ENCODE peak calls at places on chromosomes 16 and 17, in six cellular contexts. One of them, this sample, is unnamed.
A peak's percentile ranks its signal among the peaks of the same experiment; 100 is the strongest.

GRCh38 chr16:26531290-26531730 is 535.4 kb upstream of the C16orf82 start:
- DNase-seq in cardiac muscle cell: no peak
- DNase-seq in neural crest cell: no peak
- DNase-seq in bronchial epithelial cell: no peak
- DNase-seq in body of pancreas: no peak
- DNase-seq in heart right ventricle: no peak
- DNase-seq in this sample: no peak

GRCh38 chr16:50944431-50944830 is 202.5 kb downstream of the CYLD start:
- DNase-seq in cardiac muscle cell: no peak
- DNase-seq in neural crest cell: no peak
- DNase-seq in bronchial epithelial cell: no peak
- DNase-seq in body of pancreas: no peak
- DNase-seq in heart right ventricle: no peak
- DNase-seq in this sample: no peak

GRCh38 chr16:51327001-51327400 is 175.9 kb upstream of the SALL1 start:
- DNase-seq in cardiac muscle cell: peak; percentile 58
- DNase-seq in neural crest cell: no peak
- DNase-seq in bronchial epithelial cell: peak; percentile 37
- DNase-seq in body of pancreas: no peak
- DNase-seq in heart right ventricle: no peak
- DNase-seq in this sample: no peak

GRCh38 chr17:28532063-28532960 is 20.1 kb downstream of the UNC119 start:
- DNase-seq in cardiac muscle cell: no peak
- DNase-seq in neural crest cell: no peak
- DNase-seq in bronchial epithelial cell: no peak
- DNase-seq in body of pancreas: no peak
- DNase-seq in heart right ventricle: no peak
- DNase-seq in this sample: no peak

GRCh38 chr16:49921791-49922456 is 66.0 kb upstream of the ZNF423 start:
- DNase-seq in cardiac muscle cell: peak; percentile 69
- DNase-seq in neural crest cell: peak; percentile 74
- DNase-seq in bronchial epithelial cell: peak; percentile 12
- DNase-seq in body of pancreas: peak; percentile 69
- DNase-seq in heart right ventricle: peak; percentile 65
- DNase-seq in this sample: no peak

GRCh38 chr17:7561589-7562207 is at the start of gene SENP3:
- DNase-seq in cardiac muscle cell: peak; percentile 94
- DNase-seq in neural crest cell: peak; percentile 86
- DNase-seq in bronchial epithelial cell: peak; percentile 63
- DNase-seq in body of pancreas: peak; percentile 92
- DNase-seq in heart right ventricle: peak; percentile 90
- DNase-seq in this sample: peak; percentile 92

GRCh38 chr17:5055543-5055942 is 20.3 kb upstream of the SLC52A1 start:
- DNase-seq in cardiac muscle cell: no peak
- DNase-seq in neural crest cell: no peak
- DNase-seq in bronchial epithelial cell: no peak
- DNase-seq in body of pancreas: no peak
- DNase-seq in heart right ventricle: no peak
- DNase-seq in this sample: no peak

GRCh38 chr17:68698761-68699160 is 97.6 kb upstream of the FAM20A start:
- DNase-seq in cardiac muscle cell: peak; percentile 69
- DNase-seq in neural crest cell: no peak
- DNase-seq in bronchial epithelial cell: no peak
- DNase-seq in body of pancreas: no peak
- DNase-seq in heart right ventricle: peak; percentile 46
- DNase-seq in this sample: no peak

GRCh38 chr16:33877-34707 is 19.3 kb downstream of the POLR3K start:
- DNase-seq in cardiac muscle cell: no peak
- DNase-seq in neural crest cell: no peak
- DNase-seq in bronchial epithelial cell: no peak
- DNase-seq in body of pancreas: peak; percentile 6
- DNase-seq in heart right ventricle: no peak
- DNase-seq in this sample: no peak
- TF ChIP-seq CTCF in cardiac muscle cell: no peak
- TF ChIP-seq CTCF in neural crest cell: no peak
- TF ChIP-seq CTCF in bronchial epithelial cell: no peak
- TF ChIP-seq CTCF in body of pancreas: no peak
- TF ChIP-seq CTCF in heart right ventricle: no peak
- TF ChIP-seq CTCF in this sample: no peak

GRCh38 chr17:18318122-18318521 is 3.0 kb downstream of the SMCR8 start:
- DNase-seq in cardiac muscle cell: no peak
- DNase-seq in neural crest cell: no peak
- DNase-seq in bronchial epithelial cell: no peak
- DNase-seq in body of pancreas: no peak
- DNase-seq in heart right ventricle: no peak
- DNase-seq in this sample: no peak

GRCh38 chr17:18321309-18321708 is 6.2 kb downstream of the SMCR8 start:
- DNase-seq in cardiac muscle cell: peak; percentile 43
- DNase-seq in neural crest cell: no peak
- DNase-seq in bronchial epithelial cell: peak; percentile 23
- DNase-seq in body of pancreas: no peak
- DNase-seq in heart right ventricle: no peak
- DNase-seq in this sample: no peak

GRCh38 chr17:18320301-18320700 is 5.2 kb downstream of the SMCR8 start:
- DNase-seq in cardiac muscle cell: no peak
- DNase-seq in neural crest cell: no peak
- DNase-seq in bronchial epithelial cell: no peak
- DNase-seq in body of pancreas: no peak
- DNase-seq in heart right ventricle: no peak
- DNase-seq in this sample: no peak

GRCh38 chr17:18318771-18319450 is 3.8 kb downstream of the SMCR8 start:
- DNase-seq in cardiac muscle cell: no peak
- DNase-seq in neural crest cell: no peak
- DNase-seq in bronchial epithelial cell: no peak
- DNase-seq in body of pancreas: no peak
- DNase-seq in heart right ventricle: no peak
- DNase-seq in this sample: no peak

GRCh38 chr17:18319604-18320256 is 4.6 kb downstream of the SMCR8 start:
- DNase-seq in cardiac muscle cell: peak; percentile 77
- DNase-seq in neural crest cell: peak; percentile 26
- DNase-seq in bronchial epithelial cell: peak; percentile 46
- DNase-seq in body of pancreas: no peak
- DNase-seq in heart right ventricle: no peak
- DNase-seq in this sample: no peak
- TF ChIP-seq CTCF in cardiac muscle cell: peak; percentile 65
- TF ChIP-seq CTCF in neural crest cell: peak; percentile 67
- TF ChIP-seq CTCF in bronchial epithelial cell: peak; percentile 64
- TF ChIP-seq CTCF in body of pancreas: no peak
- TF ChIP-seq CTCF in heart right ventricle: peak; percentile 46
- TF ChIP-seq CTCF in this sample: no peak

DNA sequence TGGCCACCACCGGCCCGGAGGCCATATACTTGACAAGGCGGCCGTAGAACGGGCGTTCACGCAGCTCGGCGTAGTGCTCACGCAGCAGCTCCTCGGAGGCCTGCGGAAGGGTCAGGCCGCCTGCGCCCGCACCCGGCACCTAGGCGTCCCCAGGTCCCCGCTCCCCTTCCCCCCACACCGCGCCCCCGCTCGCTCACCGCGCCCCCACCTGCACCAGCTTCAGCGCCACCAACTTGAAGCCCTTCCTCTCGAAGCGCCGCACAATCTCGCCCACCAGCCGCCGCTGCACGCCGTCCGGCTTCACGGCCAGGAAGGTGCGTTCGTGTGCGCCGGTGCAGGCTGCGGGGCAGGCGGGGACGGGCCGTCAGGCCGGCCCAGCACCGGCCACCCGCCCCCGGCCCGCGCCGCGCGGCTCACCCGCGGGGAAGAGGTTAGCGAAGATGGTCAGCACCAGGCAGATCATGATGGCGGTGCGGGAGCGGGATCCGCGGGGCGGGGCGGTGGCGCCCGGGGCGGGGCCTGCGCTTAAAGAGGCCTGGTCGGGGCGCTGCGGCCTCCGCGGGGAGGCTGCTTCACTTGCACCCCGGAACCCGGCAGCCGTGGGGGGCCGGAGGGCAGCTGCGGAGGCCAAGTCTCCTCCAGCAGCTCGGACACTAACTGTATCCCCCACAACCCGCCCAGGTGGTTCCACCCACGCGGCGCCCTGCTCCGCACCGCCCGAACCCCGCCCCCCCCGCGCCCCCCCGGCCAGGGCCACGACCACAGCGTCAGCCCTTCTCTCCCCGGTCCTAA is at the start of gene NME3:
- DNase-seq in cardiac muscle cell: peak; percentile 71
- DNase-seq in neural crest cell: peak; percentile 60
- DNase-seq in bronchial epithelial cell: peak; percentile 35
- DNase-seq in body of pancreas: peak; percentile 74
- DNase-seq in heart right ventricle: peak; percentile 77
- DNase-seq in this sample: peak; percentile 77
- TF ChIP-seq CTCF in cardiac muscle cell: no peak
- TF ChIP-seq CTCF in neural crest cell: no peak
- TF ChIP-seq CTCF in bronchial epithelial cell: no peak
- TF ChIP-seq CTCF in body of pancreas: no peak
- TF ChIP-seq CTCF in heart right ventricle: no peak
- TF ChIP-seq CTCF in this sample: no peak

GRCh38 chr17:14198575-14198974 is 38.1 kb downstream of the CDRT15 start:
- DNase-seq in cardiac muscle cell: no peak
- DNase-seq in neural crest cell: no peak
- DNase-seq in bronchial epithelial cell: no peak
- DNase-seq in body of pancreas: no peak
- DNase-seq in heart right ventricle: no peak
- DNase-seq in this sample: no peak

GRCh38 chr17:14200354-14200753 is 36.3 kb downstream of the CDRT15 start:
- DNase-seq in cardiac muscle cell: no peak
- DNase-seq in neural crest cell: no peak
- DNase-seq in bronchial epithelial cell: no peak
- DNase-seq in body of pancreas: no peak
- DNase-seq in heart right ventricle: no peak
- DNase-seq in this sample: no peak

GRCh38 chr17:14198013-14198412 is 38.6 kb downstream of the CDRT15 start:
- DNase-seq in cardiac muscle cell: no peak
- DNase-seq in neural crest cell: no peak
- DNase-seq in bronchial epithelial cell: no peak
- DNase-seq in body of pancreas: peak; percentile 47
- DNase-seq in heart right ventricle: peak; percentile 30
- DNase-seq in this sample: no peak

GRCh38 chr17:14197582-14197981 is 39.1 kb downstream of the CDRT15 start:
- DNase-seq in cardiac muscle cell: no peak
- DNase-seq in neural crest cell: no peak
- DNase-seq in bronchial epithelial cell: no peak
- DNase-seq in body of pancreas: no peak
- DNase-seq in heart right ventricle: no peak
- DNase-seq in this sample: no peak

DNA sequence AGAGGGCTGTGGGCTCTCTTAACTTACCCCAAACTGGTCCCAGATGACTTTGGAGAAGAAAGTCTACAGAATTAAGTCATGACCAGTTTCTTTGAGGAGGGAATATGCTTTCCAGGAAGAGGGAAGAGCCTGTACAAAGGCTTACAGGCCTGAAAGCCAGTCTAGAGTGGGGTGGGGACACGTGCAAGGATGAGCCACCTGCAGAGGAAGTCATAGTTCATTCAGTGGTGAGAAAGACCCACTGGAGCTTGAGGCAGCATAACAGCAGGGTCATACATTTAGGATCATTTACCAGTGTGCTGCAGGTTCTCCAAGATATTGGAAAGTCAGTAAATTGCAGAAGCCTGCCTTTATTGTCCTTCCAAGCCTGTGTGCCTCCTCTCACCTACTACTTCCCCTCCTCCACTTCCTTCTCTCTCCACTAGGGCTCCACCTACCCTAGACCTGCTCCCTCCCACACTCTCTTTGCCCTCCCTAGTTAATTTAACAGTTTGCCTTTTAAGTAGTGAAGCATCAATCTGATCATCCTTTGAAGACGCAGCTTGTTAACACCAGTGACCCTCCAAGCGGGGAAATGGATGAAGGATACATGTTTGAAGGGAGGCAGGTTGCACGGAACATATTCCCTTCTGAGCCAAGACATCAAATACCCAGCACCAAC is 40.2 kb downstream of the CDRT15 start:
- DNase-seq in cardiac muscle cell: no peak
- DNase-seq in neural crest cell: no peak
- DNase-seq in bronchial epithelial cell: no peak
- DNase-seq in body of pancreas: no peak
- DNase-seq in heart right ventricle: no peak
- DNase-seq in this sample: no peak
- TF ChIP-seq CTCF in cardiac muscle cell: no peak
- TF ChIP-seq CTCF in neural crest cell: peak; percentile 44
- TF ChIP-seq CTCF in bronchial epithelial cell: no peak
- TF ChIP-seq CTCF in body of pancreas: no peak
- TF ChIP-seq CTCF in heart right ventricle: no peak
- TF ChIP-seq CTCF in this sample: no peak

DNA sequence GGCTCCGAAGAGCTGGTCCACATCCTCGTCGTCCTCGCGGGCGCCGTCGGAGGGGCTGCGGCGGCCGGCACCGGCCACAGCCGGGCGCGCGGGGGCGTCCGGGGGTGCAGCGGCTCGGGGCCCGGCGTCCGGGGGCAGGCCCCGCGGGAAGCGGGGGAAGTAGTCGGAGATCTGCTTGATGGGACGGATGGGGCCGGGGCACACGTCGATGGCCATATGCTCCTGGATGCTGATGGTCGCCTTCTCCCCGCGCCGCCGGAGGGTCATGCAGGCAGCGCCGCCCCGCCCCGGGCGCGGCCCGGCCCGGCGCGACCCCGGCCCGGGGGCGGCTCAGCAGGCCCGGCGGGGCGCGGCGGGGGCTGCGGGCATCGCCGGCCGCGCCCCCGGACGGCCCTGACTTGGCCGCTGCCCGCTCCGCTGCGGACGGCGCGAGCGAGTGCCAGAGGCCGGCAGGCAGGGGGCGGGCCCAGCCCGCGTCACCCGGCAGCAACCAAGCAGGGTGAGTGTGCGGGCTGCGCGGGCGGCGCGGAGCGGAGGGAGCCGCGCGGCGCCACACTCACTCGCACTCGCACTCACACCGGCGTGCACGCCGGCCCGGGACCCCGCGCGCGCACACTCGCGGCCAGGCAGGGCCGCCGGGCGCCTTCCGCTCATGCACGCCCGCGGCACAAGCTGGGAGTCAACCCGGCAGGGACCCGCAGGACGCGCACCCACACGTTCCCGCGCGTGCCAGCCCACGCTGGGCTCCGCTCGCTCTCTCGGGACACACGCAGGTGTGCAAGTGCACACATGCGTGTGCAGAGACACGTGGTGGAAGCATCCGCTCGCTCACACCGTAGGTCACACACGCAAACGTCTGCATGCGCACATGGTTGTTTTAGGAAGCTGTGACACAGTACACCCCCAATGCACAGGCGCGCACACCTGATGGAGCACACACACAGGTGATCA is at the start of gene DOC2B:
- DNase-seq in cardiac muscle cell: peak; percentile 41
- DNase-seq in neural crest cell: peak; percentile 32
- DNase-seq in bronchial epithelial cell: peak; percentile 27
- DNase-seq in body of pancreas: peak; percentile 79
- DNase-seq in heart right ventricle: peak; percentile 31
- DNase-seq in this sample: no peak
- TF ChIP-seq CTCF in cardiac muscle cell: no peak
- TF ChIP-seq CTCF in neural crest cell: no peak
- TF ChIP-seq CTCF in bronchial epithelial cell: peak; percentile 12
- TF ChIP-seq CTCF in body of pancreas: no peak
- TF ChIP-seq CTCF in heart right ventricle: peak; percentile 17
- TF ChIP-seq CTCF in this sample: no peak